ENCODE peak calls at places on chromosome 4, in four cellular contexts. One of them, this sample, is unnamed.

GRCh38 chr4:25928320-25928955 is 14.4 kb downstream of the SMIM20 start:
- DNase-seq in neural progenitor cell: no peak
- DNase-seq in hepatocyte: no peak
- DNase-seq in effector CD8-positive, alpha-beta T cell: no peak
- DNase-seq in this sample: no peak

GRCh38 chr4:139764192-139764591 is 98.6 kb downstream of the MGST2 start:
- DNase-seq in hepatocyte: no peak
- DNase-seq in effector CD8-positive, alpha-beta T cell: no peak
- DNase-seq in neural progenitor cell: no peak
- DNase-seq in this sample: no peak

GRCh38 chr4:4284827-4285618 is 4.9 kb downstream of the LYAR start:
- DNase-seq in effector CD8-positive, alpha-beta T cell: no peak
- DNase-seq in neural progenitor cell: no peak
- DNase-seq in hepatocyte: peak
- DNase-seq in this sample: no peak

GRCh38 chr4:23728971-23729370 is 160.9 kb downstream of the PPARGC1A start:
- DNase-seq in hepatocyte: no peak
- DNase-seq in neural progenitor cell: no peak
- DNase-seq in effector CD8-positive, alpha-beta T cell: no peak
- DNase-seq in this sample: no peak

GRCh38 chr4:41887821-41888699 is 47.2 kb upstream of the TMEM33 start:
- DNase-seq in hepatocyte: peak
- DNase-seq in effector CD8-positive, alpha-beta T cell: peak
- DNase-seq in neural progenitor cell: peak
- DNase-seq in this sample: peak

GRCh38 chr4:150579591-150580234 is 2.2 kb upstream of the MAB21L2 start:
- DNase-seq in effector CD8-positive, alpha-beta T cell: no peak
- DNase-seq in neural progenitor cell: peak
- DNase-seq in hepatocyte: peak
- DNase-seq in this sample: no peak

GRCh38 chr4:54363037-54363436 is 133.9 kb downstream of the PDGFRA start:
- DNase-seq in hepatocyte: no peak
- DNase-seq in effector CD8-positive, alpha-beta T cell: no peak
- DNase-seq in neural progenitor cell: no peak
- DNase-seq in this sample: no peak

GRCh38 chr4:793941-794621 is 31.8 kb downstream of the CPLX1 start:
- DNase-seq in hepatocyte: no peak
- DNase-seq in effector CD8-positive, alpha-beta T cell: no peak
- DNase-seq in neural progenitor cell: no peak
- DNase-seq in this sample: no peak

GRCh38 chr4:119725688-119726330 is 97.2 kb upstream of the PDE5A start:
- DNase-seq in hepatocyte: peak
- DNase-seq in effector CD8-positive, alpha-beta T cell: no peak
- DNase-seq in neural progenitor cell: no peak
- DNase-seq in this sample: no peak

GRCh38 chr4:89249716-89250361 is 57.8 kb downstream of the GPRIN3 start:
- DNase-seq in hepatocyte: no peak
- DNase-seq in effector CD8-positive, alpha-beta T cell: no peak
- DNase-seq in neural progenitor cell: no peak
- DNase-seq in this sample: no peak

GRCh38 chr4:8652181-8653078 is 59.9 kb downstream of the CPZ start:
- DNase-seq in neural progenitor cell: no peak
- DNase-seq in effector CD8-positive, alpha-beta T cell: no peak
- DNase-seq in hepatocyte: no peak
- DNase-seq in this sample: no peak

GRCh38 chr4:151784676-151785075 is 23.9 kb upstream of the GATB start:
- DNase-seq in effector CD8-positive, alpha-beta T cell: no peak
- DNase-seq in neural progenitor cell: no peak
- DNase-seq in hepatocyte: no peak
- DNase-seq in this sample: no peak

GRCh38 chr4:15714616-15715015 is 11.8 kb downstream of the BST1 start:
- DNase-seq in effector CD8-positive, alpha-beta T cell: no peak
- DNase-seq in neural progenitor cell: no peak
- DNase-seq in hepatocyte: no peak
- DNase-seq in this sample: peak

GRCh38 chr4:54400188-54400587 is 171.1 kb downstream of the PDGFRA start:
- DNase-seq in neural progenitor cell: no peak
- DNase-seq in effector CD8-positive, alpha-beta T cell: no peak
- DNase-seq in hepatocyte: peak
- DNase-seq in this sample: no peak

GRCh38 chr4:84151574-84151973 is 347.5 kb downstream of the NKX6-1 start:
- DNase-seq in effector CD8-positive, alpha-beta T cell: no peak
- DNase-seq in hepatocyte: no peak
- DNase-seq in neural progenitor cell: no peak
- DNase-seq in this sample: no peak

GRCh38 chr4:86223472-86223871 is 136.4 kb downstream of the MAPK10 start:
- DNase-seq in hepatocyte: peak
- DNase-seq in neural progenitor cell: peak
- DNase-seq in effector CD8-positive, alpha-beta T cell: no peak
- DNase-seq in this sample: peak

GRCh38 chr4:98394134-98394533 is 132.9 kb downstream of the RAP1GDS1 start:
- DNase-seq in hepatocyte: no peak
- DNase-seq in effector CD8-positive, alpha-beta T cell: no peak
- DNase-seq in neural progenitor cell: no peak
- DNase-seq in this sample: no peak

GRCh38 chr4:955931-956381 is 17.4 kb downstream of the DGKQ start:
- DNase-seq in neural progenitor cell: no peak
- DNase-seq in effector CD8-positive, alpha-beta T cell: no peak
- DNase-seq in hepatocyte: no peak
- DNase-seq in this sample: no peak

GRCh38 chr4:143514432-143514831 is 930 bp downstream of the SMARCA5 start:
- DNase-seq in effector CD8-positive, alpha-beta T cell: no peak
- DNase-seq in hepatocyte: peak
- DNase-seq in neural progenitor cell: peak
- DNase-seq in this sample: peak

GRCh38 chr4:71221510-71222466 is 117.0 kb upstream of the SLC4A4 start:
- DNase-seq in neural progenitor cell: no peak
- DNase-seq in effector CD8-positive, alpha-beta T cell: no peak
- DNase-seq in hepatocyte: no peak
- DNase-seq in this sample: no peak

GRCh38 chr4:3786196-3786869 is 20.1 kb downstream of the ADRA2C start:
- DNase-seq in neural progenitor cell: no peak
- DNase-seq in effector CD8-positive, alpha-beta T cell: no peak
- DNase-seq in hepatocyte: peak
- DNase-seq in this sample: no peak

GRCh38 chr4:680091-680490 is 5.7 kb downstream of the MYL5 start:
- DNase-seq in effector CD8-positive, alpha-beta T cell: no peak
- DNase-seq in neural progenitor cell: no peak
- DNase-seq in hepatocyte: no peak
- DNase-seq in this sample: no peak

GRCh38 chr4:113781439-113782040 is 20.0 kb upstream of the CAMK2D start:
- DNase-seq in hepatocyte: peak
- DNase-seq in effector CD8-positive, alpha-beta T cell: no peak
- DNase-seq in neural progenitor cell: peak
- DNase-seq in this sample: peak

GRCh38 chr4:113052379-113052951 is 3.0 kb downstream of the ANK2 start:
- DNase-seq in hepatocyte: no peak
- DNase-seq in effector CD8-positive, alpha-beta T cell: no peak
- DNase-seq in neural progenitor cell: no peak
- DNase-seq in this sample: no peak

GRCh38 chr4:1230971-1231636 is 17.8 kb downstream of the CTBP1 start:
- DNase-seq in effector CD8-positive, alpha-beta T cell: no peak
- DNase-seq in neural progenitor cell: no peak
- DNase-seq in hepatocyte: no peak
- DNase-seq in this sample: no peak

GRCh38 chr4:152106781-152107321 is 346.0 kb upstream of the GATB start:
- DNase-seq in effector CD8-positive, alpha-beta T cell: no peak
- DNase-seq in hepatocyte: no peak
- DNase-seq in neural progenitor cell: no peak
- DNase-seq in this sample: no peak

GRCh38 chr4:76748649-76749048 is 149.3 kb downstream of the SOWAHB start:
- DNase-seq in neural progenitor cell: peak
- DNase-seq in hepatocyte: peak
- DNase-seq in effector CD8-positive, alpha-beta T cell: no peak
- DNase-seq in this sample: peak

GRCh38 chr4:10697071-10697470 is 12.5 kb upstream of the CLNK start:
- DNase-seq in neural progenitor cell: no peak
- DNase-seq in hepatocyte: no peak
- DNase-seq in effector CD8-positive, alpha-beta T cell: no peak
- DNase-seq in this sample: no peak

GRCh38 chr4:148954011-148954749 is 512.0 kb upstream of the NR3C2 start:
- DNase-seq in effector CD8-positive, alpha-beta T cell: no peak
- DNase-seq in neural progenitor cell: no peak
- DNase-seq in hepatocyte: peak
- DNase-seq in this sample: no peak

GRCh38 chr4:3320361-3321023 is 27.7 kb downstream of the RGS12 start:
- DNase-seq in neural progenitor cell: no peak
- DNase-seq in hepatocyte: peak
- DNase-seq in effector CD8-positive, alpha-beta T cell: no peak
- DNase-seq in this sample: no peak

GRCh38 chr4:155529197-155529596 is 137.5 kb upstream of the GUCY1A1 start:
- DNase-seq in effector CD8-positive, alpha-beta T cell: no peak
- DNase-seq in hepatocyte: no peak
- DNase-seq in neural progenitor cell: peak
- DNase-seq in this sample: peak

GRCh38 chr4:18214656-18215055 is 193.1 kb upstream of the LCORL start:
- DNase-seq in neural progenitor cell: no peak
- DNase-seq in effector CD8-positive, alpha-beta T cell: no peak
- DNase-seq in hepatocyte: peak
- DNase-seq in this sample: no peak

GRCh38 chr4:181140037-181140603 is 1103.1 kb upstream of the TENM3 start:
- DNase-seq in effector CD8-positive, alpha-beta T cell: no peak
- DNase-seq in neural progenitor cell: no peak
- DNase-seq in hepatocyte: no peak
- DNase-seq in this sample: peak

GRCh38 chr4:121934635-121935034 is 17.2 kb downstream of the TRPC3 start:
- DNase-seq in effector CD8-positive, alpha-beta T cell: no peak
- DNase-seq in neural progenitor cell: no peak
- DNase-seq in hepatocyte: no peak
- DNase-seq in this sample: no peak